ENCODE peak calls at places on chromosomes 7 and 10, in nine cellular contexts. A is HFF-Myc, U is GM20000, K is endothelial cell of umbilical vein, N is mammary epithelial cell, L is transverse colon, Z is left lung, M is AG09309, B is uterus. C is an unnamed sample.

GRCh38 chr7:126689037-126689436 is 563.7 kb downstream of the GRM8 start:
- DNase-seq in Z (no peak), K (no peak), B (no peak), L (no peak), U (no peak), N (no peak), A (peak), M (no peak), C (no peak)

GRCh38 chr10:96168546-96168945 is 38.4 kb downstream of the ZNF518A start:
- DNase-seq in B (no peak), A (no peak), K (no peak), M (no peak), Z (no peak), U (no peak), L (no peak), N (no peak), C (no peak)

GRCh38 chr10:55091691-55092328 is 290.8 kb upstream of the PCDH15 start:
- DNase-seq in K (peak), L (no peak), B (no peak), M (no peak), U (peak), Z (no peak), A (no peak), N (no peak), C (no peak)

GRCh38 chr10:79431422-79431821 is 14.0 kb downstream of the ZCCHC24 start:
- DNase-seq in Z (peak), K (no peak), U (no peak), N (no peak), L (no peak), A (no peak), M (no peak), B (peak), C (no peak)

GRCh38 chr7:121306565-121306964 is 22.2 kb upstream of the WNT16 start:
- DNase-seq in B (no peak), Z (no peak), U (no peak), K (no peak), N (no peak), A (no peak), L (no peak), M (no peak), C (no peak)

GRCh38 chr7:119175916-119176627 is 951.6 kb downstream of the ANKRD7 start:
- DNase-seq in A (no peak), Z (no peak), N (peak), K (peak), M (no peak), B (no peak), U (peak), L (no peak), C (peak)

GRCh38 chr10:67017218-67017617 is 91.4 kb downstream of the LRRTM3 start:
- DNase-seq in Z (no peak), M (no peak), U (no peak), N (peak), K (no peak), A (no peak), B (no peak), L (no peak), C (no peak)

GRCh38 chr10:54148508-54148907 is 652.5 kb downstream of the PCDH15 start:
- DNase-seq in Z (no peak), A (no peak), L (no peak), U (no peak), K (no peak), M (no peak), N (no peak), B (no peak), C (no peak)

GRCh38 chr7:19017374-19017773 is 100.1 kb downstream of the TWIST1 start:
- DNase-seq in K (no peak), Z (no peak), U (no peak), M (no peak), L (no peak), A (no peak), N (no peak), B (no peak), C (no peak)

GRCh38 chr7:80373431-80374032 is 138.3 kb downstream of the GNAT3 start:
- DNase-seq in Z (no peak), K (no peak), N (no peak), M (no peak), U (no peak), A (no peak), B (no peak), L (no peak), C (no peak)

GRCh38 chr7:1536768-1537630 is 6.5 kb downstream of the MAFK start:
- DNase-seq in A (peak), N (peak), B (peak), U (no peak), M (peak), Z (peak), K (peak), L (peak), C (peak)

GRCh38 chr10:79378647-79379511 is 31.6 kb downstream of the PPIF start:
- DNase-seq in N (no peak), A (no peak), U (peak), K (no peak), M (no peak), L (peak), B (no peak), Z (no peak), C (no peak)

GRCh38 chr10:88172159-88172558 is 308.7 kb downstream of the PTEN start:
- DNase-seq in B (no peak), L (no peak), A (no peak), N (no peak), Z (no peak), M (no peak), K (no peak), U (no peak), C (no peak)

GRCh38 chr10:76675951-76676587 is 961.5 kb downstream of the KCNMA1 start:
- DNase-seq in A (no peak), U (no peak), M (peak), K (no peak), Z (no peak), B (peak), N (peak), L (peak), C (no peak)

GRCh38 chr10:119023553-119023868 is 6.0 kb upstream of the NANOS1 start:
- DNase-seq in N (no peak), Z (no peak), L (no peak), B (no peak), M (no peak), K (no peak), U (no peak), A (no peak), C (no peak)

GRCh38 chr10:111598433-111599059 is 521.7 kb downstream of the ADRA2A start:
- DNase-seq in M (no peak), N (peak), Z (peak), L (peak), B (peak), U (peak), A (peak), K (peak), C (no peak)

GRCh38 chr7:55873765-55874164 is 11.2 kb upstream of the SEPTIN14 start:
- DNase-seq in U (no peak), K (no peak), Z (no peak), N (no peak), M (no peak), B (no peak), A (no peak), L (no peak), C (no peak)

GRCh38 chr7:92850506-92850905 is 14.1 kb upstream of the CDK6 start:
- DNase-seq in Z (no peak), K (no peak), U (no peak), A (no peak), L (no peak), N (no peak), M (no peak), B (no peak), C (no peak)

GRCh38 chr10:47401210-47401609 is 17.1 kb upstream of the ZNF488 start:
- DNase-seq in U (no peak), B (no peak), M (no peak), A (no peak), N (no peak), Z (no peak), K (no peak), L (no peak), C (no peak)

GRCh38 chr10:48456808-48457761 is 147.8 kb downstream of the ARHGAP22 start:
- DNase-seq in A (no peak), M (no peak), B (no peak), K (no peak), Z (no peak), N (no peak), L (no peak), U (peak), C (no peak)

GRCh38 chr10:116974442-116975005 is 30.5 kb downstream of the SHTN1 start:
- DNase-seq in L (no peak), B (no peak), M (peak), Z (no peak), U (no peak), A (peak), K (peak), N (peak), C (peak)

GRCh38 chr7:151124899-151125399 is 38.7 kb downstream of the AGAP3 start:
- DNase-seq in N (no peak), K (no peak), M (no peak), A (no peak), U (peak), L (no peak), B (no peak), Z (no peak), C (no peak)

GRCh38 chr10:95833038-95833673 is 74.6 kb upstream of the CC2D2B start:
- DNase-seq in U (no peak), N (no peak), L (no peak), Z (no peak), A (no peak), K (no peak), B (no peak), M (no peak), C (no peak)

GRCh38 chr7:118452128-118452527 is 227.6 kb downstream of the ANKRD7 start:
- DNase-seq in Z (no peak), K (no peak), U (no peak), M (no peak), L (no peak), A (no peak), B (no peak), N (no peak), C (no peak)

GRCh38 chr10:32146166-32146565 is 89.9 kb upstream of the KIF5B start:
- DNase-seq in A (no peak), N (no peak), L (no peak), U (no peak), B (no peak), M (no peak), K (no peak), Z (no peak), C (no peak)

GRCh38 chr7:126845331-126845730 is 407.4 kb downstream of the GRM8 start:
- DNase-seq in A (no peak), Z (no peak), M (no peak), N (no peak), B (no peak), U (no peak), K (peak), L (no peak), C (no peak)

GRCh38 chr7:105268511-105269392 is 120.0 kb downstream of the SRPK2 start:
- DNase-seq in U (no peak), K (peak), A (peak), B (no peak), Z (no peak), M (no peak), N (peak), L (no peak), C (no peak)

GRCh38 chr10:6168059-6168458 is 34.7 kb upstream of the PFKFB3 start:
- DNase-seq in K (no peak), N (no peak), M (no peak), L (no peak), A (no peak), Z (no peak), U (no peak), B (no peak), C (no peak)

GRCh38 chr10:18472977-18473376 is 178.4 kb downstream of the NSUN6 start:
- DNase-seq in U (peak), B (no peak), L (no peak), N (no peak), A (no peak), M (no peak), K (no peak), Z (no peak), C (no peak)

GRCh38 chr10:124992462-124993344 is 50.8 kb downstream of the ZRANB1 start:
- DNase-seq in Z (peak), M (peak), B (peak), A (peak), L (peak), K (peak), U (peak), N (peak), C (peak)

GRCh38 chr10:58334817-58335305 is at the start of gene UBE2D1:
- DNase-seq in U (peak), L (peak), B (peak), A (no peak), Z (peak), N (peak), K (peak), M (no peak), C (peak)
- TF ChIP-seq CTCF in U (no peak), L (peak), B (no peak), A (no peak), Z (no peak), N (no peak), K (no peak), M (peak), C (no peak)

GRCh38 chr10:33327750-33328149 is 6.7 kb downstream of the NRP1 start:
- DNase-seq in M (no peak), B (no peak), N (no peak), U (no peak), L (no peak), Z (no peak), K (peak), A (no peak), C (no peak)
- TF ChIP-seq CTCF in M (peak), B (peak), N (peak), U (no peak), L (no peak), Z (no peak), K (peak), A (peak), C (peak)

DNA sequence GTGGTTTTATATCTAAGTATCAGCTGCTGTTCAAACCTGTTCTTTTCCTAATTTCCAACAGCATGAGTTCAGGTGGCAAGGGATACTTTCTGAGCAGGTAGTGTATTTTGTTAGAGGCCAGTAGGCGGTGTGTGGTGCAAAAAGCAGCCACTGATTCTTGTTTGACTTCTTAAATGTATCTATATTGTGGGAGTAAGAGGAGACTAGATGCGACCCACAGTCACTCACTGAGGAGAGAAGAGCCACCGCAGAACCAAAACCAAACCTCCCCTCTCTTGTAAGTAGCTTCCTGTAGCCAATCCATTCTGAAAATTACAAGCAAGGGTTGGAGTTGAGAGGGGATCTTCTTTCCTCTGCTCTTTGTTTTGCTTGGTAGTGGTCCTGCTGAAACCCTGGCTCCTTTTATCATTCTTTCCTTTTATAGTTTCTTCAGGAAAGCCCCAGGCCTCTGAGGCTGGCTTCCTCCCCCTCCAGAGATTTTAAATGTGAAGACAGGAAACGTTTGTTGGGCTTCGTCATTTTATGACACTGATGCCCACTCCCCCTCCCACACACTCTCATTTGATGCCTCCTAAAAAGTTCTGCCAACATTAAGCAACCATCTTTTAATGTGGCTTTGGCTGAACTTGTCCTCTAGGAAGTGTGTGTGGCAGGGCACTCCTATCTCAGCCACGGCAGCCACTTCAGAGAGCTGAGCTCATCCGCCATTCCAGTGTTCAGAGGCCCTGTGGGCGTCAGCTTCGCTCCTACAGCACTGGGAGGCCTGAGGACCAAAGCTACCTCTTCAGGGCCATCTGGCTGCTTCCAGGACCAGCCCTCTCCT is 566.1 kb downstream of the SUGCT start:
- DNase-seq in B (no peak), N (peak), Z (no peak), M (peak), A (no peak), K (no peak), L (no peak), U (no peak), C (no peak)
- TF ChIP-seq CTCF in B (no peak), N (peak), Z (no peak), M (no peak), A (no peak), K (no peak), L (no peak), U (no peak), C (no peak)

GRCh38 chr10:62636825-62637248 is 167.7 kb upstream of the ADO start:
- DNase-seq in L (no peak), N (no peak), B (no peak), A (no peak), U (no peak), K (no peak), M (no peak), Z (no peak), C (no peak)
- TF ChIP-seq CTCF in L (no peak), N (no peak), B (no peak), A (peak), U (no peak), K (no peak), M (peak), Z (no peak), C (no peak)

GRCh38 chr7:99949645-99950228 is 20.3 kb upstream of the GJC3 start:
- DNase-seq in Z (no peak), L (no peak), N (no peak), A (no peak), B (no peak), U (no peak), M (no peak), K (peak), C (no peak)
- TF ChIP-seq CTCF in Z (peak), L (no peak), N (peak), A (no peak), B (no peak), U (peak), M (peak), K (peak), C (peak)

C was measured in kidney epithelial cell.